ENCODE peak calls at places on chromosomes 16 and 17, in six cellular contexts. R is K562, H is H1, M is HepG2, Q is NT2/D1, Y is GM12878. I is an unnamed sample.

GRCh38 chr17:76026714-76027158 is 370 bp downstream of the EVPL start:
- DNase-seq in R (no peak), H (no peak), M (no peak), Q (no peak), Y (no peak), I (no peak)

GRCh38 chr17:79459846-79460245 is 151.0 kb downstream of the RBFOX3 start:
- DNase-seq in R (no peak), H (no peak), M (no peak), Q (no peak), Y (no peak), I (no peak)

GRCh38 chr16:73976661-73977060 is 320.0 kb upstream of the PSMD7 start:
- DNase-seq in R (no peak), H (no peak), M (no peak), Q (no peak), Y (no peak), I (no peak)

GRCh38 chr16:3654249-3654991 is at the start of gene DNASE1:
- DNase-seq in R (peak; percentile 84), H (peak; percentile 85), M (peak; percentile 91), Q (peak; percentile 68), Y (peak; percentile 9), I (peak; percentile 47)

GRCh38 chr16:74657873-74658642 is 8.6 kb downstream of the RFWD3 start:
- DNase-seq in R (no peak), H (no peak), M (no peak), Q (no peak), Y (no peak), I (no peak)

GRCh38 chr17:71441098-71441497 is 679.7 kb upstream of the SOX9 start:
- DNase-seq in R (no peak), H (no peak), M (no peak), Q (no peak), Y (no peak), I (peak; percentile 79)

GRCh38 chr17:74045608-74046007 is 157.9 kb upstream of the RPL38 start:
- DNase-seq in R (no peak), H (no peak), M (no peak), Q (no peak), Y (no peak), I (no peak)

GRCh38 chr16:1708768-1709180 is 2.8 kb downstream of the MAPK8IP3 start:
- DNase-seq in R (peak; percentile 50), H (no peak), M (no peak), Q (no peak), Y (no peak), I (no peak)

GRCh38 chr16:814974-815373 is 14.4 kb upstream of the GNG13 start:
- DNase-seq in R (no peak), H (no peak), M (no peak), Q (no peak), Y (no peak), I (no peak)

GRCh38 chr17:31390426-31390747 is 1.1 kb upstream of the RAB11FIP4 start:
- DNase-seq in R (no peak), H (no peak), M (no peak), Q (no peak), Y (no peak), I (no peak)

GRCh38 chr17:61551255-61551742 is 39.7 kb downstream of the NACA2 start:
- DNase-seq in R (peak; percentile 12), H (no peak), M (peak; percentile 62), Q (no peak), Y (no peak), I (peak; percentile 59)

GRCh38 chr17:76139801-76140660 is 1.0 kb downstream of the FOXJ1 start:
- DNase-seq in R (peak; percentile 64), H (peak; percentile 73), M (no peak), Q (no peak), Y (no peak), I (no peak)

GRCh38 chr16:86566601-86566965 is at the start of gene FOXC2:
- DNase-seq in R (peak; percentile 60), H (peak; percentile 96), M (no peak), Q (peak; percentile 89), Y (no peak), I (no peak)

GRCh38 chr16:4944333-4945281 is 7.7 kb upstream of the PPL start:
- DNase-seq in R (peak; percentile 59), H (peak; percentile 71), M (peak; percentile 98), Q (peak; percentile 81), Y (no peak), I (peak; percentile 84)

GRCh38 chr16:789451-789850 is 1.0 kb downstream of the CHTF18 start:
- DNase-seq in R (no peak), H (no peak), M (no peak), Q (no peak), Y (no peak), I (no peak)

GRCh38 chr17:66567234-66568170 is 265.1 kb downstream of the PRKCA start:
- DNase-seq in R (peak; percentile 63), H (peak; percentile 95), M (peak; percentile 73), Q (peak; percentile 63), Y (peak; percentile 23), I (peak; percentile 71)

GRCh38 chr17:13825526-13826040 is 223.9 kb upstream of the HS3ST3A1 start:
- DNase-seq in R (no peak), H (no peak), M (no peak), Q (no peak), Y (no peak), I (no peak)

GRCh38 chr17:7314719-7315569 is at the start of gene GPS2:
- DNase-seq in R (peak; percentile 77), H (peak; percentile 96), M (peak; percentile 81), Q (peak; percentile 77), Y (no peak), I (peak; percentile 63)

GRCh38 chr16:49340466-49340865 is 33.1 kb upstream of the C16orf78 start:
- DNase-seq in R (no peak), H (no peak), M (no peak), Q (no peak), Y (no peak), I (no peak)

GRCh38 chr17:61386251-61386650 is 13.4 kb upstream of the TBX2 start:
- DNase-seq in R (no peak), H (no peak), M (no peak), Q (no peak), Y (no peak), I (no peak)

GRCh38 chr16:81469710-81470481 is 25.3 kb downstream of the CMIP start:
- DNase-seq in R (no peak), H (no peak), M (no peak), Q (no peak), Y (peak; percentile 65), I (no peak)

GRCh38 chr16:4935231-4935855 is 1.6 kb downstream of the PPL start:
- DNase-seq in R (no peak), H (no peak), M (no peak), Q (no peak), Y (no peak), I (no peak)

GRCh38 chr16:12876778-12877177 is 24.6 kb upstream of the SHISA9 start:
- DNase-seq in R (no peak), H (no peak), M (no peak), Q (no peak), Y (no peak), I (no peak)

GRCh38 chr16:80463303-80463702 is 77.5 kb upstream of the DYNLRB2 start:
- DNase-seq in R (no peak), H (no peak), M (no peak), Q (no peak), Y (no peak), I (no peak)

GRCh38 chr16:54462766-54463165 is 176.2 kb upstream of the IRX3 start:
- DNase-seq in R (no peak), H (no peak), M (no peak), Q (no peak), Y (no peak), I (no peak)

DNA sequence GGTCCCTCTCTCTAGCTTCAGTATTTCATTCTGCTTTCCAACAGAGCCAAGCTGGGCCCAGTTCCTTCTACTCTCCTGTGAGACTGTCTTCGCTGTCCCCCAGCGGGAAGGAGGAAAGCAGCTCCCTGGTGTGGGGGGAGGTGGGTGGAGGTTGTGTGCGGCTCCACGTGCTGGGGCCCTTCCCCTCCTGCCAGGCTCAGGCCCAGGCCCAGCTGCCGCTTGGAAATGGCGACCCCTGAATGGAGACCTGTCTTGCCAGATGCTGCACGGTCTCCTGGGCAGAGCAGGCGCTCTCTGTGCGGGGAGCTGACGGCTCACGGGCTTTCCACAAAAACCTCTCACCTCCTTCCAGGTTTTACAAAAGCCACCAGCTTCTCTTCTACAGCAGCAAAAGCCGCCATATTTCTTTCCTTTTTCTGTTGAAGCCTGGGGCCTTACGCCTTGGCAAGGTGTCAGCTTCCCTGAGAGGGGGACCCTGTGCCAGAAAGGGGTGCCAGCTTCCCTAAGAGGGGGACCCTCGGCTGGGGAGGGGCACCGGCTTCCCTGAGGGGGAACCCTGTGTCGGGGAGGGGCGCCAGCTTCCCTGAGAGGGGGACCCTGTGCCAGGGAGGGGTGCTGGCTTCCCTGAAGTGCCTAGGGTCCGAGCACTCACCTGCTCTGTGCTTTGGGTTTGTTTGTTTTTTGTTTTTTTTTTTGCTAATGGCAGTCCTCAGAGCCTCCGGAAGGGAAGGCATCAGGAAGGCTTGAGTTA is 47.5 kb downstream of the ZNF778 start:
- DNase-seq in R (no peak), H (no peak), M (no peak), Q (no peak), Y (no peak), I (no peak)
- TF ChIP-seq ZNF274 in R (no peak), H (no peak), M (no peak), Q (no peak), Y (no peak), I (no peak)

GRCh38 chr17:62869885-62870580 is 61.9 kb upstream of the MARCHF10 start:
- DNase-seq in R (no peak), H (peak; percentile 53), M (no peak), Q (peak; percentile 73), Y (no peak), I (no peak)
- TF ChIP-seq ZNF274 in R (no peak), H (no peak), M (no peak), Q (no peak), Y (no peak), I (no peak)

DNA sequence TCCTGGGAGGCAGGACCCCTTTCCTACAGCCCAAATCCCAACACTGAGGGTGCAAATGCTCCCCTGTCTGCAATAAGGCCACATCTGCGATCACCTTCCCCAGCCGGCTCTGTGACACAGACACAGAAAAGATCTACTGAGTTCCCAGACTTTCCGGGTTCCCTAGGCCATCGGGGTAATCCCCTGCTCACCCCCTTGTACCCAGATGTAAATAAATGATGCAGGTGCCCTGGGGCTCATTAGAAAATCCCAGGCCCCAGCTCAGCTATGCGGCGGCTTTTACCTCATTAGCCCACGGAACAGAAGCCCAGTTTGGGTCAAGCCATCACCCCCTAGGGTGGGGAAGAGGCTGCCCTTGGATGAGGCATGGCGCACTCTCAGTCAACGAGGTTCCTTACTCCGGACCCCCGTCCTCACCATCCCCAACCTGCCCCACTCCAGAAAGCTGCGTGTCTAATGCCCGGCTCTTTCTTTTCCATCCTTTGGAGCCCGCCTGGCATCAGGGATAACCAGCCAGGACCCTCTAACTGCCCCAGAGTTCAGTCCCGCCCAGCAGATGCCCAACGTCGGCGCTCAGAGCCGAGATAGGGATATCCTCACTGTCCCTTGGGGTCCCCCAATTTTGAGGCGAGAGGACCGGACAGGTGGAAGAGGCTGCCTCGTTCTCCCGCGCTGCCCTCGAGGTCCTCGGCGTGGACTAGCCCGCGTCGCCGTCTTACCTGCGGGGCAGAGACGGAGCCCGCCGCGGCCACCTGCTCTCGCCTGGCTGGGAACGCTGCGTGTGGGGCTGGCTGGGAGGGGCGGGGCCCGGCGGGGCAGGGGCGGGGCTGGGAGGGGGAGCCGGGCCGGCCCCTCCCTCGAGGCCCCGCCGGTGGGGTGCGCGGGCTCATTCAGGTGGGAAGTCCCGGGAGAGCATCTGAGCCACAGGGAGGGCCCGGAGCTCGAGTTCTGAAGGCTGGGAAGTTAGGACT is at the start of gene ZNF385C:
- DNase-seq in R (peak; percentile 86), H (peak; percentile 73), M (no peak), Q (no peak), Y (no peak), I (no peak)
- TF ChIP-seq ZNF274 in R (no peak), H (no peak), M (no peak), Q (no peak), Y (no peak), I (no peak)

GRCh38 chr17:49890852-49891251 is 43.0 kb upstream of the TAC4 start:
- DNase-seq in R (no peak), H (no peak), M (no peak), Q (no peak), Y (no peak), I (no peak)
- TF ChIP-seq ZNF274 in R (no peak), H (no peak), M (no peak), Q (no peak), Y (no peak), I (no peak)

I was measured in HCT116.